ENCODE peak calls at places on chromosomes 2 and 18, in five cellular contexts. B is SK-N-MC; C is suprapubic skin; Y is stomach; P is CD8-positive, alpha-beta memory T cell. V is an unnamed sample.

GRCh38 chr2:44686561-44686960 is 254.9 kb upstream of the SIX3 start:
- DNase-seq in B (no peak), C (no peak), Y (no peak), P (no peak), V (peak; percentile 3)

GRCh38 chr2:86793752-86794151 is 3.0 kb upstream of the CD8A start:
- DNase-seq in B (no peak), C (no peak), Y (no peak), P (peak; percentile 81), V (no peak)

GRCh38 chr2:69436594-69436936 is 670 bp downstream of the NFU1 start:
- DNase-seq in B (no peak), C (no peak), Y (no peak), P (no peak), V (no peak)

GRCh38 chr2:42906557-42907380 is 114.4 kb upstream of the HAAO start:
- DNase-seq in B (no peak), C (peak; percentile 79), Y (peak; percentile 65), P (no peak), V (no peak)

GRCh38 chr2:214503568-214503967 is 92.7 kb downstream of the VWC2L start:
- DNase-seq in B (no peak), C (no peak), Y (no peak), P (no peak), V (no peak)

GRCh38 chr2:3595985-3596384 is 1.1 kb downstream of the COLEC11 start:
- DNase-seq in B (no peak), C (no peak), Y (no peak), P (no peak), V (no peak)

GRCh38 chr2:14427982-14428567 is 204.4 kb upstream of the LRATD1 start:
- DNase-seq in B (no peak), C (no peak), Y (no peak), P (no peak), V (no peak)

GRCh38 chr2:19138264-19138825 is 220.1 kb downstream of the OSR1 start:
- DNase-seq in B (no peak), C (no peak), Y (no peak), P (no peak), V (no peak)

GRCh38 chr2:149544692-149545091 is 42.9 kb downstream of the MMADHC start:
- DNase-seq in B (no peak), C (no peak), Y (no peak), P (peak; percentile 9), V (no peak)

GRCh38 chr2:177265386-177265690 is 811 bp upstream of the NFE2L2 start:
- DNase-seq in B (no peak), C (no peak), Y (no peak), P (no peak), V (no peak)

GRCh38 chr18:73691118-73691517 is 456.5 kb downstream of the FBXO15 start:
- DNase-seq in B (no peak), C (no peak), Y (no peak), P (no peak), V (no peak)

GRCh38 chr2:165697727-165698620 is 96.1 kb downstream of the GALNT3 start:
- DNase-seq in B (no peak), C (no peak), Y (no peak), P (no peak), V (no peak)

GRCh38 chr18:36406805-36407204 is 109.3 kb downstream of the FHOD3 start:
- DNase-seq in B (no peak), C (no peak), Y (no peak), P (no peak), V (no peak)

GRCh38 chr2:32383858-32384257 is 27.0 kb downstream of the BIRC6 start:
- DNase-seq in B (no peak), C (no peak), Y (no peak), P (no peak), V (no peak)

GRCh38 chr18:72848534-72849237 is 19.1 kb downstream of the NETO1 start:
- DNase-seq in B (no peak), C (no peak), Y (no peak), P (no peak), V (no peak)

GRCh38 chr2:240728827-240729226 is 37.2 kb downstream of the AQP12A start:
- DNase-seq in B (no peak), C (no peak), Y (no peak), P (no peak), V (no peak)

GRCh38 chr2:228627510-228627909 is 446.0 kb upstream of the SPHKAP start:
- DNase-seq in B (no peak), C (no peak), Y (no peak), P (no peak), V (no peak)

GRCh38 chr2:8455236-8456148 is 226.4 kb upstream of the ID2 start:
- DNase-seq in B (no peak), C (no peak), Y (no peak), P (peak; percentile 43), V (no peak)

GRCh38 chr18:47191956-47192355 is 15.8 kb upstream of the IER3IP1 start:
- DNase-seq in B (no peak), C (no peak), Y (no peak), P (no peak), V (no peak)

GRCh38 chr2:236600892-236601291 is 31.3 kb downstream of the ACKR3 start:
- DNase-seq in B (no peak), C (no peak), Y (no peak), P (no peak), V (no peak)

GRCh38 chr2:169184074-169184473 is 114.7 kb downstream of the DHRS9 start:
- DNase-seq in B (no peak), C (no peak), Y (no peak), P (no peak), V (no peak)

GRCh38 chr18:48929212-48929612 is 21.6 kb downstream of the SMAD7 start:
- DNase-seq in B (no peak), C (no peak), Y (no peak), P (no peak), V (no peak)

GRCh38 chr18:48931680-48932461 is 18.9 kb downstream of the SMAD7 start:
- DNase-seq in B (no peak), C (no peak), Y (no peak), P (no peak), V (no peak)

GRCh38 chr18:48932462-48932818 is 18.3 kb downstream of the SMAD7 start:
- DNase-seq in B (no peak), C (no peak), Y (no peak), P (no peak), V (no peak)

GRCh38 chr18:48929951-48930713 is 20.6 kb downstream of the SMAD7 start:
- DNase-seq in B (no peak), C (no peak), Y (peak; percentile 74), P (no peak), V (no peak)

GRCh38 chr18:48930926-48931325 is 19.8 kb downstream of the SMAD7 start:
- DNase-seq in B (no peak), C (no peak), Y (no peak), P (no peak), V (no peak)
- H3K36me3 ChIP-seq in B (no peaks in the 10 kb centered on the region), C (no peaks in the 10 kb centered on the region), Y (no peaks in the 10 kb centered on the region), P (no peaks in the 10 kb centered on the region), V (no peaks in the 10 kb centered on the region)

GRCh38 chr2:45879936-45880335 is 228.5 kb downstream of the PRKCE start:
- DNase-seq in B (no peak), C (no peak), Y (no peak), P (no peak), V (no peak)

GRCh38 chr2:45882707-45883106 is 231.2 kb downstream of the PRKCE start:
- DNase-seq in B (no peak), C (no peak), Y (no peak), P (no peak), V (no peak)

GRCh38 chr2:45883601-45884000 is 232.1 kb downstream of the PRKCE start:
- DNase-seq in B (no peak), C (no peak), Y (no peak), P (no peak), V (no peak)

GRCh38 chr2:45884126-45884525 is 232.7 kb downstream of the PRKCE start:
- DNase-seq in B (no peak), C (no peak), Y (no peak), P (no peak), V (no peak)

DNA sequence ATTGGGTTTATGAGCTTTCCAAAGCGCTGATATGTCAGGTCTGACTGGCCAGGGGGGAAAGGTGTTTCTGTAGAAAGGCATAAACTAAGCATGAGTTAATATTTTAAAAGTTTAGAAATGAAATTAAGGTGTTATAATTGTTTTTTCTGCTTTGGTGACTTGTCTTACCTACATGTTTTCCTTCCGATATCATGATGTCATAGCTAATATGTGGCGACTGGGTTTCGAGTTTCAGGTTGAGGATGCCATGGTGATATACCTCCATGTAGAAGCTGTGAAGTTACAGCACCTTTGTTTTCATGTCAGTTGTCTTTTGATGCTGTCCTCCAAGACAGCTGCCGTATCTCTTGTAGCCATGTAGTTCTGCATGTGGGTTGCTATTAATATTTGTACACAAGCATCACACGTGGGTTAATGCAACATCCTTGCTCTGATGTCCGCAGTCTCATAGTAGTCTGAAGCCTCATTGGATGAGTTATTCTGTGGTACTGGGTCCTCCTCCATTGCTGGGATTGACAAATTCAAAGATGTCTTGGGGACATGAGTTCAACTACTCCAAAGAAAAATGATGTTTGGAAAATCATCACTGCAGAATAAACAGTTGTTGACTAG is 230.6 kb downstream of the PRKCE start:
- DNase-seq in B (no peak), C (no peak), Y (no peak), P (no peak), V (no peak)
- H3K36me3 ChIP-seq in B (no peaks in the 10 kb centered on the region), C (no peaks in the 10 kb centered on the region), Y (no peaks in the 10 kb centered on the region), P (no peaks in the 10 kb centered on the region), V (no peaks in the 10 kb centered on the region)

GRCh38 chr18:80034068-80034851 is at the start of gene RBFA:
- DNase-seq in B (peak; percentile 78), C (peak; percentile 100), Y (peak; percentile 100), P (peak; percentile 98), V (peak; percentile 94)
- H3K36me3 ChIP-seq in B (no peaks in the 10 kb centered on the region), C (peaks cover 19% of the 10 kb centered on the region), Y (no peaks in the 10 kb centered on the region), P (no peaks in the 10 kb centered on the region), V (peaks cover 7% of the 10 kb centered on the region)

DNA sequence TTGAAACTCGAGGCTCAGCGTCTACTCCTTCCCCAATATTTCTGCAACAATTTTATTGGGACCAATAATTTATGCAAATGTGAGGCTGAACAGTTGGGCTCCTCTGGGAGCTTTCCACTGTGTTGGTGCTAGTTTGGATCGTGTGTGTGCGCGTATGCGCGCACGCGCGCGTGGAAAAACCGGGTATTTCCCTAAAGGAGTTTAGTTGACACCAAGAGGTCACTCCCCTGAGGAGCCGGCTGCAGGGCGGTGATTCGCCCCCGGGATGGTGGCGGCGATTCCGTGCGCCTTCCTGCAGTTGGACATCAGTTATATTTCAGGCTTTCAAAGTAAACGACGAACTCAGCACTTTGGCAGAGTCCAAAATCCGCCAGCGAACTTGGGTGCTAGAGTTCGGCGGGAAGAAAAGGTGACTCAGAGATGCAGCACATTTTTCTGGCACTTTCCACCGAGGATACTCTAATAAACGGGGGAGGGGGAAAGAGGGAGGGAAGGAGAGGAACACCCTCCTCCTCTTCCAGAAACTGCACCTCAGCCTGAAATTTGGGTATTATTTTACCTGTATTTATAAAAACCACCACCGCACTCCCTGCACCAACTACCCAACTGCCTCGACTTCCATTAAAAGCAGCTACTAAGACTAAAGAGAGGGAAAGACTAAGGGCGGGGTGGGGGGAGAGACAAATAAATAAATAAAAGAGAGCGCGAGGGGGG is 186.6 kb upstream of the FANCL start:
- DNase-seq in B (peak; percentile 2), C (no peak), Y (peak; percentile 28), P (no peak), V (no peak)
- H3K36me3 ChIP-seq in B (no peaks in the 10 kb centered on the region), C (no peaks in the 10 kb centered on the region), Y (no peaks in the 10 kb centered on the region), P (no peaks in the 10 kb centered on the region), V (no peaks in the 10 kb centered on the region)